ENCODE peak calls at places on chromosome 14, in nine cellular contexts. Q is H1, N is HCT116, F is lower leg skin, H is Peyer's patch, R is psoas muscle, Z is transverse colon, G is astrocyte of the cerebellum, B is HepG2. A is an unnamed sample.

GRCh38 chr14:64704743-64705405 is 650 bp downstream of the PLEKHG3 start:
- DNase-seq in Q (peak; percentile 70), N (no peak), F (no peak), H (peak; percentile 53), R (peak; percentile 37), Z (peak; percentile 50), G (no peak), B (no peak), A (no peak)

GRCh38 chr14:95547626-95548327 is 12.9 kb downstream of the GLRX5 start:
- DNase-seq in Q (no peak), N (no peak), F (no peak), H (no peak), R (no peak), Z (no peak), G (no peak), B (peak; percentile 92), A (no peak)

GRCh38 chr14:58969951-58970751 is 218.3 kb upstream of the DAAM1 start:
- DNase-seq in Q (peak; percentile 54), N (no peak), F (no peak), H (no peak), R (no peak), Z (no peak), G (no peak), B (no peak), A (no peak)

GRCh38 chr14:34699873-34700621 is 14.3 kb downstream of the CFL2 start:
- DNase-seq in Q (no peak), N (peak; percentile 72), F (no peak), H (no peak), R (no peak), Z (no peak), G (peak; percentile 80), B (peak; percentile 89), A (peak; percentile 56)

GRCh38 chr14:101707285-101707842 is 54.1 kb upstream of the PPP2R5C start:
- DNase-seq in Q (peak; percentile 59), N (peak; percentile 70), F (peak; percentile 64), H (peak; percentile 76), R (no peak), Z (peak; percentile 58), G (peak; percentile 79), B (peak; percentile 81), A (peak; percentile 59)

GRCh38 chr14:81743605-81744004 is 210.0 kb upstream of the SEL1L start:
- DNase-seq in Q (no peak), N (no peak), F (no peak), H (no peak), R (no peak), Z (no peak), G (no peak), B (no peak), A (no peak)

GRCh38 chr14:92252291-92252690 is 70.7 kb upstream of the SLC24A4 start:
- DNase-seq in Q (no peak), N (no peak), F (no peak), H (no peak), R (no peak), Z (no peak), G (no peak), B (no peak), A (no peak)

GRCh38 chr14:35661875-35662274 is 127.9 kb downstream of the INSM2 start:
- DNase-seq in Q (no peak), N (no peak), F (no peak), H (no peak), R (no peak), Z (no peak), G (no peak), B (peak; percentile 82), A (no peak)

GRCh38 chr14:86604546-86604945 is 1074.6 kb downstream of the FLRT2 start:
- DNase-seq in Q (no peak), N (no peak), F (no peak), H (no peak), R (no peak), Z (no peak), G (no peak), B (no peak), A (no peak)

GRCh38 chr14:101758913-101759593 is 2.5 kb upstream of the PPP2R5C start:
- DNase-seq in Q (no peak), N (no peak), F (peak; percentile 16), H (peak; percentile 42), R (no peak), Z (no peak), G (no peak), B (no peak), A (no peak)

DNA sequence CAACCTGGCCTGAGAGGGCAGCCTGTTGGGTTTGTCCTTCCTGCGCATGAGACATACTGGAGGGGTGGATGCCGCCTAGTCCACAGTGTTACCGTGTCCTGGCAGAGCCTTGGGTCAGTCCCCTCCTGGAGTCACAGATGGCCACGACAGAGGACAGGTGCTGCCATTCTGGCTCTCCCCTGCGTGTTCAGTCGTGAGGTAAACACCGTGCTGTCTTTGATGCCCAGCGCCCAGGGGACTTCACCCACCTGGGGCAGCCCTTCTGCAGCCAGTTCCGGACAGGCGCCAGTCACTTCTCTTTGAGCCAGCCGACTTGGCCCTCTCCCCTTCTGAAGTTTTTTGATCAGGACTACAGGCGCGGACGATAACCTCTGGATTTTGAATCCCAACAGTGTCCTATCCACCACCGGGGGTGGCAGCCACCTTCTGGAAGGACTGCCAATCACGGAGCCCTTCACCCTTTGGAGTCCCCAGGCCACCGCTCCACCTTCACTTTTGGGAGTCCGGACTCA is 933.0 kb downstream of the DIO2 start:
- DNase-seq in Q (no peak), N (no peak), F (no peak), H (no peak), R (no peak), Z (no peak), G (no peak), B (no peak), A (no peak)
- H3K4me3 ChIP-seq in Q (peak overlapping the region; percentile 68), N (no peak overlapping the region), F (peak overlapping the region; percentile 26), H (peak overlapping the region; percentile 15), R (peak overlapping the region; percentile 69), Z (peak overlapping the region; percentile 46), G (peak overlapping the region; percentile 58), B (no peak overlapping the region), A (peak overlapping the region; percentile 51)

DNA sequence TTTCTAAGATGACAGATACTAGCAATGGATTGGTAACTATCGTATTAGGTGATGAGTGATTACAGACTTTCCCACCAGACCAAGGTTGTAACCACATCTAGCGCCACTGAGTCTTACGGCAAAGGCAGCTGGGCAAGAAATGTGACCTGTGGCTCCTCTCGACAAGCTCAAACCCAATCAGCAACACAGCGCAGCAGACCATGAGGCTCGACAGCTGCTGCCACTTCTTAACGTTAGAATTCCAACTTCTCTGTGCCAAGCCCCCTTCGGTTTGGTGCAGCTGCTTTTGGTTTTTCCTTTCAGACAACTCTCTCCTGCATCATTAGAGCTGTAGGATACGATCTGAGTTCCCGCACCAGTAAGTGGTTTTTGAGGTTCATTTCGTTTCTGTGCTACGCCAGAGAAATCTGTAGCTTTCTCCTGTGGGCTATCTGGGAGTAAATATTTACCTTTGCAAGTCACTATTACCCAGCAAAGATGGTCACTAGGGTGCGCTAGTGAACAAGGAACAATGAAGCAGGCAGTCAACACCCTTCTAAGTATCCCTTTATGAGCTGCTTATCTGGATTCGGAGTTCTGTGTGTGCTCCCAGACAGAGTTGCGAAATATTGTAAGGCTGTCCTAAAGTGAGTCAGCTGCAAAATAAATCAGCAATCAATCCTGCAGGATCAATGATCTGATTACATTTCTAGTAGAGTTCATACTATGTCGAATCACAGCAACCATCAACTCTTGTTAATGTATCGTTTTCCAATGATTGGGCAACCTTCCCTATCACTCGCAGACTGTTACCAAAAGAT is 133.8 kb downstream of the KCNK10 start:
- DNase-seq in Q (peak; percentile 85), N (peak; percentile 67), F (peak; percentile 78), H (peak; percentile 92), R (peak; percentile 19), Z (peak; percentile 88), G (peak; percentile 76), B (peak; percentile 81), A (peak; percentile 89)
- H3K4me3 ChIP-seq in Q (no peak overlapping the region), N (no peak overlapping the region), F (no peak overlapping the region), H (peak overlapping the region; percentile 17), R (peak overlapping the region; percentile 23), Z (no peak overlapping the region), G (no peak overlapping the region), B (peak overlapping the region; percentile 30), A (no peak overlapping the region)

GRCh38 chr14:77502109-77502782 is 3.6 kb upstream of the ISM2 start:
- DNase-seq in Q (no peak), N (no peak), F (no peak), H (no peak), R (no peak), Z (no peak), G (no peak), B (peak; percentile 88), A (no peak)

GRCh38 chr14:77507762-77508161 is 9.1 kb upstream of the ISM2 start:
- DNase-seq in Q (no peak), N (no peak), F (no peak), H (no peak), R (no peak), Z (no peak), G (no peak), B (no peak), A (no peak)

GRCh38 chr14:77505031-77505430 is 6.4 kb upstream of the ISM2 start:
- DNase-seq in Q (no peak), N (no peak), F (no peak), H (no peak), R (no peak), Z (no peak), G (no peak), B (no peak), A (no peak)

GRCh38 chr14:77498984-77499527 is 440 bp upstream of the ISM2 start:
- DNase-seq in Q (peak; percentile 66), N (no peak), F (no peak), H (no peak), R (no peak), Z (no peak), G (no peak), B (peak; percentile 35), A (no peak)

GRCh38 chr14:77503138-77503537 is 4.5 kb upstream of the ISM2 start:
- DNase-seq in Q (no peak), N (no peak), F (no peak), H (no peak), R (no peak), Z (no peak), G (no peak), B (no peak), A (no peak)
- H3K4me3 ChIP-seq in Q (no peak overlapping the region), N (no peak overlapping the region), F (no peak overlapping the region), H (no peak overlapping the region), R (no peak overlapping the region), Z (no peak overlapping the region), G (no peak overlapping the region), B (no peak overlapping the region), A (no peak overlapping the region)

GRCh38 chr14:94174622-94175402 is 690 bp downstream of the PPP4R4 start:
- DNase-seq in Q (peak; percentile 72), N (no peak), F (no peak), H (no peak), R (peak; percentile 19), Z (no peak), G (no peak), B (no peak), A (no peak)
- H3K4me3 ChIP-seq in Q (peak overlapping the region; percentile 63), N (peak overlapping the region; percentile 72), F (peak overlapping the region; percentile 16), H (peak overlapping the region; percentile 65), R (peak overlapping the region; percentile 80), Z (peak overlapping the region; percentile 42), G (peak overlapping the region; percentile 60), B (peak overlapping the region; percentile 86), A (peak overlapping the region; percentile 50)

A was measured in LNCaP clone FGC.